ENCODE peak calls at places on chromosomes 6 and 20, in ten cellular contexts. N is endothelial cell of umbilical vein; M is cardiac fibroblast; Y is fibroblast of pulmonary artery; T is neural crest cell; W is stimulated activated CD4-positive, alpha-beta T cell treated with anti-CD3 and anti-CD28 coated beads, TNF-alpha, amount 100 ng/mL, for 24 hours; G is GM20000; P is mammary epithelial cell; J is GM03348; A is amygdala. Z is an unnamed sample.
A peak's percentile ranks its signal among the peaks of the same experiment; 100 is the strongest.

GRCh38 chr6:22756365-22756764 is 187.0 kb downstream of the HDGFL1 start:
- DNase-seq in N (peak; percentile 18), M (peak; percentile 78), Y (peak; percentile 35), T (no peak), W (no peak), G (no peak), P (peak; percentile 76), J (no peak), A (no peak), Z (no peak)

GRCh38 chr6:104173680-104174079 is 686.0 kb downstream of the HACE1 start:
- DNase-seq in N (no peak), M (no peak), Y (no peak), T (no peak), W (no peak), G (no peak), P (no peak), J (no peak), A (no peak), Z (no peak)

GRCh38 chr20:58714340-58714922 is 21.8 kb downstream of the NPEPL1 start:
- DNase-seq in N (no peak), M (no peak), Y (no peak), T (no peak), W (no peak), G (peak; percentile 11), P (no peak), J (peak; percentile 6), A (no peak), Z (no peak)

GRCh38 chr20:20184149-20184548 is 131.8 kb downstream of the CFAP61 start:
- DNase-seq in N (no peak), M (peak; percentile 17), Y (peak; percentile 7), T (no peak), W (peak; percentile 22), G (no peak), P (no peak), J (no peak), A (no peak), Z (no peak)

GRCh38 chr6:3773696-3774298 is 22.3 kb upstream of the PXDC1 start:
- DNase-seq in N (peak; percentile 79), M (peak; percentile 54), Y (peak; percentile 77), T (no peak), W (no peak), G (no peak), P (no peak), J (peak; percentile 43), A (no peak), Z (peak; percentile 49)

GRCh38 chr6:123803862-123804681 is at the start of gene NKAIN2:
- DNase-seq in N (peak; percentile 15), M (no peak), Y (no peak), T (peak; percentile 60), W (peak; percentile 4), G (peak; percentile 34), P (peak; percentile 2), J (no peak), A (no peak), Z (no peak)

GRCh38 chr20:51934301-51935002 is 132.1 kb upstream of the SALL4 start:
- DNase-seq in N (peak; percentile 81), M (no peak), Y (no peak), T (no peak), W (no peak), G (no peak), P (no peak), J (no peak), A (no peak), Z (peak; percentile 92)

GRCh38 chr6:33015798-33016197 is 6.4 kb upstream of the HLA-DOA start:
- DNase-seq in N (no peak), M (no peak), Y (no peak), T (no peak), W (no peak), G (no peak), P (no peak), J (no peak), A (no peak), Z (no peak)

GRCh38 chr20:34437330-34437986 is 74.4 kb downstream of the ITCH start:
- DNase-seq in N (peak; percentile 52), M (peak; percentile 36), Y (peak; percentile 75), T (no peak), W (no peak), G (no peak), P (no peak), J (peak; percentile 48), A (no peak), Z (no peak)

GRCh38 chr6:33958208-33958862 is 154.5 kb upstream of the MLN start:
- DNase-seq in N (no peak), M (peak; percentile 6), Y (no peak), T (no peak), W (no peak), G (no peak), P (no peak), J (no peak), A (no peak), Z (peak; percentile 77)

GRCh38 chr6:133093957-133094356 is 147.2 kb upstream of the EYA4 start:
- DNase-seq in N (no peak), M (no peak), Y (no peak), T (no peak), W (no peak), G (no peak), P (peak; percentile 56), J (no peak), A (no peak), Z (no peak)

GRCh38 chr6:127812985-127813681 is 87.7 kb downstream of the THEMIS start:
- DNase-seq in N (no peak), M (no peak), Y (no peak), T (no peak), W (peak; percentile 18), G (no peak), P (no peak), J (no peak), A (no peak), Z (no peak)

GRCh38 chr6:128067446-128068109 is 166.7 kb upstream of the THEMIS start:
- DNase-seq in N (no peak), M (no peak), Y (no peak), T (no peak), W (no peak), G (no peak), P (no peak), J (no peak), A (no peak), Z (no peak)

GRCh38 chr6:21653902-21654301 is 60.4 kb downstream of the SOX4 start:
- DNase-seq in N (no peak), M (no peak), Y (no peak), T (no peak), W (no peak), G (no peak), P (no peak), J (no peak), A (no peak), Z (no peak)

GRCh38 chr20:64073476-64074183 is 5.7 kb downstream of the RGS19 start:
- DNase-seq in N (no peak), M (no peak), Y (no peak), T (no peak), W (no peak), G (no peak), P (no peak), J (no peak), A (no peak), Z (no peak)

GRCh38 chr6:1612902-1613301 is 3.2 kb downstream of the FOXC1 start:
- DNase-seq in N (peak; percentile 61), M (peak; percentile 79), Y (peak; percentile 61), T (no peak), W (no peak), G (peak; percentile 21), P (peak; percentile 71), J (peak; percentile 60), A (no peak), Z (no peak)

GRCh38 chr20:63861981-63862901 is 943 bp downstream of the ABHD16B start:
- DNase-seq in N (no peak), M (no peak), Y (no peak), T (no peak), W (no peak), G (no peak), P (no peak), J (no peak), A (no peak), Z (no peak)

GRCh38 chr20:61812771-61813485 is 252.8 kb downstream of the TAF4 start:
- DNase-seq in N (no peak), M (no peak), Y (no peak), T (no peak), W (no peak), G (no peak), P (peak; percentile 71), J (no peak), A (no peak), Z (no peak)

GRCh38 chr6:75600694-75601265 is 900 bp upstream of the SENP6 start:
- DNase-seq in N (peak; percentile 41), M (peak; percentile 28), Y (no peak), T (no peak), W (no peak), G (no peak), P (peak; percentile 1), J (no peak), A (no peak), Z (no peak)

GRCh38 chr6:35568967-35569606 is 56.4 kb upstream of the TULP1 start:
- DNase-seq in N (no peak), M (peak; percentile 62), Y (peak; percentile 55), T (peak; percentile 26), W (peak; percentile 37), G (peak; percentile 15), P (peak; percentile 23), J (no peak), A (no peak), Z (peak; percentile 86)

GRCh38 chr6:142302427-142303190 is 802 bp downstream of the ADGRG6 start:
- DNase-seq in N (peak; percentile 73), M (no peak), Y (no peak), T (no peak), W (no peak), G (no peak), P (peak; percentile 60), J (no peak), A (no peak), Z (no peak)

GRCh38 chr6:9522101-9522500 is 892.8 kb downstream of the TFAP2A start:
- DNase-seq in N (no peak), M (no peak), Y (no peak), T (no peak), W (no peak), G (no peak), P (no peak), J (no peak), A (no peak), Z (no peak)

GRCh38 chr6:8108031-8108660 is 5.8 kb upstream of the EEF1E1 start:
- DNase-seq in N (peak; percentile 97), M (peak; percentile 93), Y (peak; percentile 87), T (no peak), W (no peak), G (no peak), P (peak; percentile 89), J (peak; percentile 80), A (no peak), Z (no peak)

GRCh38 chr6:170026272-170027110 is 264.4 kb downstream of the DLL1 start:
- DNase-seq in N (no peak), M (no peak), Y (no peak), T (no peak), W (no peak), G (no peak), P (peak; percentile 96), J (no peak), A (no peak), Z (no peak)

GRCh38 chr20:31452575-31452974 is 12.1 kb downstream of the DEFB123 start:
- DNase-seq in N (no peak), M (peak; percentile 14), Y (no peak), T (no peak), W (no peak), G (no peak), P (no peak), J (no peak), A (no peak), Z (no peak)

GRCh38 chr6:17813561-17813960 is 106.8 kb upstream of the NUP153 start:
- DNase-seq in N (no peak), M (no peak), Y (no peak), T (no peak), W (no peak), G (no peak), P (no peak), J (no peak), A (no peak), Z (no peak)

Z was measured in NCI-H1694 treated with DMSO at 0.1 percent for 48 hours.